ENCODE peak calls at places on chromosomes 7 and 10, in seven cellular contexts. Q is MCF 10A, J is SK-N-SH, L is A549, F is kidney epithelial cell, Y is GM20000, S is astrocyte of the spinal cord. X is an unnamed sample.

GRCh38 chr10:86284355-86285105 is 82.1 kb downstream of the GRID1 start:
- DNase-seq in F (no peak), L (no peak), S (no peak), Q (no peak), J (no peak), Y (no peak), X (no peak)

GRCh38 chr7:34061175-34061574 is 155.8 kb downstream of the BMPER start:
- DNase-seq in S (peak), J (no peak), L (peak), F (peak), Y (no peak), Q (peak), X (no peak)

GRCh38 chr7:25820432-25821040 is 331.5 kb upstream of the NFE2L3 start:
- DNase-seq in J (peak), S (no peak), Y (no peak), F (no peak), Q (peak), L (peak), X (no peak)

GRCh38 chr7:417973-418601 is 101.6 kb downstream of the PDGFA start:
- DNase-seq in L (no peak), J (no peak), S (no peak), Y (no peak), F (no peak), Q (no peak), X (no peak)

GRCh38 chr10:104580321-104580720 is 60.8 kb upstream of the SORCS3 start:
- DNase-seq in J (no peak), Q (peak), L (no peak), Y (no peak), S (no peak), F (no peak), X (no peak)

GRCh38 chr10:4195214-4195613 is 410.2 kb upstream of the KLF6 start:
- DNase-seq in Q (peak), F (peak), L (peak), J (no peak), S (peak), Y (no peak), X (no peak)

GRCh38 chr10:101663097-101663496 is 31.9 kb downstream of the FBXW4 start:
- DNase-seq in Y (no peak), J (no peak), S (no peak), L (no peak), F (no peak), Q (no peak), X (no peak)

GRCh38 chr10:62180677-62181076 is 88.0 kb downstream of the RTKN2 start:
- DNase-seq in Q (peak), J (no peak), F (no peak), S (no peak), Y (no peak), L (no peak), X (no peak)

GRCh38 chr10:13099144-13099665 is 758 bp upstream of the OPTN start:
- DNase-seq in F (no peak), S (no peak), Y (peak), Q (peak), L (peak), J (peak), X (peak)

GRCh38 chr10:102396251-102396650 is 746 bp downstream of the NFKB2 start:
- DNase-seq in Y (no peak), Q (no peak), L (no peak), F (no peak), S (no peak), J (no peak), X (no peak)

GRCh38 chr10:9096288-9096687 is 1041.8 kb downstream of the GATA3 start:
- DNase-seq in F (no peak), Y (no peak), L (no peak), S (no peak), Q (no peak), J (no peak), X (no peak)

GRCh38 chr10:105024184-105024583 is 383.1 kb downstream of the SORCS3 start:
- DNase-seq in L (no peak), S (no peak), F (no peak), J (no peak), Y (no peak), Q (no peak), X (no peak)

GRCh38 chr7:22663319-22663718 is 63.7 kb upstream of the IL6 start:
- DNase-seq in Q (peak), F (no peak), J (no peak), S (peak), Y (peak), L (no peak), X (no peak)

GRCh38 chr10:34169677-34170076 is 645.4 kb downstream of the PARD3 start:
- DNase-seq in S (no peak), J (no peak), F (no peak), Y (no peak), Q (no peak), L (no peak), X (no peak)

GRCh38 chr10:21031232-21031790 is 134.2 kb upstream of the NEBL start:
- DNase-seq in J (no peak), Q (no peak), Y (no peak), F (no peak), L (no peak), S (no peak), X (no peak)

GRCh38 chr10:43263551-43264323 is 3.1 kb downstream of the RASGEF1A start:
- DNase-seq in Q (no peak), S (no peak), L (peak), F (no peak), Y (no peak), J (peak), X (no peak)

GRCh38 chr10:126558881-126559280 is 111.6 kb downstream of the C10orf90 start:
- DNase-seq in Y (no peak), L (no peak), S (no peak), F (no peak), J (no peak), Q (no peak), X (no peak)

GRCh38 chr10:794382-794956 is 105.0 kb upstream of the DIP2C start:
- DNase-seq in J (peak), S (peak), L (no peak), Y (no peak), F (no peak), Q (no peak), X (no peak)

GRCh38 chr10:21808525-21808924 is 195.0 kb downstream of the DNAJC1 start:
- DNase-seq in Q (no peak), F (no peak), S (no peak), J (no peak), Y (no peak), L (no peak), X (no peak)

GRCh38 chr10:13722747-13723657 is 136.2 kb downstream of the PRPF18 start:
- DNase-seq in F (no peak), S (no peak), Q (no peak), L (no peak), J (no peak), Y (no peak), X (no peak)

GRCh38 chr10:114550756-114551290 is 107.3 kb downstream of the ABLIM1 start:
- DNase-seq in Q (peak), Y (peak), F (no peak), S (peak), L (peak), J (no peak), X (no peak)

GRCh38 chr10:132446661-132447445 is 49.9 kb downstream of the PWWP2B start:
- DNase-seq in L (peak), Y (peak), S (no peak), J (peak), F (peak), Q (peak), X (no peak)

GRCh38 chr7:104978460-104978859 is 35.5 kb upstream of the KMT2E start:
- DNase-seq in F (no peak), S (no peak), Q (no peak), J (no peak), L (no peak), Y (no peak), X (no peak)

GRCh38 chr10:25828475-25828874 is 105.6 kb upstream of the MYO3A start:
- DNase-seq in Q (no peak), S (no peak), L (no peak), F (no peak), J (no peak), Y (no peak), X (no peak)

GRCh38 chr10:56551037-56551436 is 190.0 kb upstream of the ZWINT start:
- DNase-seq in S (no peak), J (no peak), F (no peak), Y (no peak), L (no peak), Q (peak), X (no peak)

GRCh38 chr7:150877545-150877944 is 25.2 kb downstream of the AOC1 start:
- DNase-seq in F (no peak), J (no peak), S (no peak), L (no peak), Q (no peak), Y (no peak), X (no peak)

GRCh38 chr7:50632561-50633413 is 67.6 kb upstream of the DDC start:
- DNase-seq in S (peak), L (peak), F (no peak), Q (peak), J (peak), Y (peak), X (peak)

GRCh38 chr10:106560925-106561640 is 603.4 kb downstream of the SORCS1 start:
- DNase-seq in S (peak), L (no peak), J (no peak), F (no peak), Y (no peak), Q (peak), X (no peak)

GRCh38 chr10:123642697-123643096 is 23.5 kb upstream of the GPR26 start:
- DNase-seq in J (no peak), Q (no peak), S (no peak), L (peak), Y (no peak), F (no peak), X (no peak)

GRCh38 chr7:7114575-7115291 is 67.6 kb upstream of the C1GALT1 start:
- DNase-seq in Y (no peak), Q (no peak), S (no peak), F (no peak), L (peak), J (no peak), X (no peak)

GRCh38 chr10:129848571-129849451 is 115.3 kb downstream of the EBF3 start:
- DNase-seq in S (no peak), Y (no peak), Q (no peak), L (no peak), J (no peak), F (no peak), X (no peak)

GRCh38 chr10:70779685-70780369 is 5.3 kb downstream of the TBATA start:
- DNase-seq in Q (no peak), F (no peak), L (no peak), Y (no peak), J (peak), S (no peak), X (no peak)

GRCh38 chr10:58653139-58653538 is 140.5 kb downstream of the BICC1 start:
- DNase-seq in Q (no peak), S (peak), Y (no peak), J (no peak), L (no peak), F (no peak), X (no peak)

GRCh38 chr7:47591655-47592572 is 10.0 kb upstream of the TNS3 start:
- DNase-seq in Q (no peak), J (no peak), F (no peak), L (peak), Y (no peak), S (no peak), X (no peak)

GRCh38 chr10:101569465-101569837 is 18.6 kb downstream of the POLL start:
- DNase-seq in S (no peak), J (peak), Q (no peak), F (no peak), Y (no peak), L (no peak), X (no peak)

GRCh38 chr10:93235686-93236085 is 162.0 kb downstream of the CYP26A1 start:
- DNase-seq in L (peak), Y (no peak), Q (peak), S (no peak), F (no peak), J (no peak), X (no peak)

GRCh38 chr10:21502371-21502765 is 23.1 kb downstream of the SKIDA1 start:
- DNase-seq in Y (no peak), L (no peak), F (no peak), S (no peak), Q (no peak), J (no peak), X (no peak)

GRCh38 chr10:69826789-69827532 is 25.3 kb downstream of the COL13A1 start:
- DNase-seq in Y (no peak), L (no peak), J (no peak), S (no peak), F (no peak), Q (no peak), X (no peak)

GRCh38 chr7:52017802-52018679 is 701.4 kb upstream of the COBL start:
- DNase-seq in S (peak), Q (peak), L (peak), Y (peak), J (peak), F (no peak), X (peak)
- TF ChIP-seq CTCF in S (peak), Q (peak), L (peak), Y (peak), J (peak), F (peak), X (peak)

GRCh38 chr7:44287488-44288380 is 37.7 kb downstream of the CAMK2B start:
- DNase-seq in Y (no peak), Q (no peak), S (no peak), F (no peak), J (peak), L (no peak), X (no peak)

GRCh38 chr7:44284881-44285541 is 40.4 kb downstream of the CAMK2B start:
- DNase-seq in S (no peak), Y (no peak), J (peak), F (no peak), L (no peak), Q (no peak), X (no peak)

GRCh38 chr7:44286618-44287487 is 38.5 kb downstream of the CAMK2B start:
- DNase-seq in Y (no peak), S (no peak), J (peak), Q (no peak), L (no peak), F (no peak), X (no peak)

GRCh38 chr7:44285561-44285960 is 39.8 kb downstream of the CAMK2B start:
- DNase-seq in Y (no peak), J (peak), L (no peak), S (no peak), Q (no peak), F (no peak), X (no peak)

GRCh38 chr7:44286182-44286617 is 39.2 kb downstream of the CAMK2B start:
- DNase-seq in F (no peak), L (no peak), Q (no peak), Y (no peak), J (peak), S (no peak), X (no peak)
- TF ChIP-seq CTCF in F (no peak), L (no peak), Q (no peak), Y (no peak), J (no peak), S (no peak), X (no peak)

GRCh38 chr7:116172353-116172752 is 38.0 kb upstream of the TES start:
- DNase-seq in Q (no peak), F (no peak), Y (no peak), J (no peak), S (no peak), L (no peak), X (no peak)

GRCh38 chr7:116177009-116177408 is 33.3 kb upstream of the TES start:
- DNase-seq in Y (no peak), J (no peak), Q (peak), L (peak), F (no peak), S (peak), X (no peak)

GRCh38 chr7:116171094-116171493 is 39.2 kb upstream of the TES start:
- DNase-seq in Q (no peak), F (no peak), S (no peak), J (no peak), Y (no peak), L (no peak), X (no peak)

GRCh38 chr7:116170180-116170579 is 40.2 kb upstream of the TES start:
- DNase-seq in Q (no peak), S (no peak), Y (no peak), J (no peak), L (no peak), F (no peak), X (no peak)

GRCh38 chr7:116173051-116174028 is 37.0 kb upstream of the TES start:
- DNase-seq in J (peak), F (no peak), L (peak), Y (peak), Q (peak), S (peak), X (peak)
- TF ChIP-seq CTCF in J (peak), F (peak), L (peak), Y (peak), Q (peak), S (peak), X (peak)

GRCh38 chr7:149005427-149006344 is 22.6 kb downstream of the PDIA4 start:
- DNase-seq in F (no peak), Q (peak), L (peak), S (peak), Y (peak), J (peak), X (peak)

GRCh38 chr7:149007146-149007545 is 21.2 kb downstream of the PDIA4 start:
- DNase-seq in Q (no peak), Y (no peak), S (no peak), F (no peak), J (no peak), L (no peak), X (no peak)

GRCh38 chr7:149006345-149006725 is 22.0 kb downstream of the PDIA4 start:
- DNase-seq in S (no peak), L (no peak), J (no peak), F (no peak), Y (no peak), Q (no peak), X (no peak)

GRCh38 chr7:149010451-149010850 is 17.9 kb downstream of the PDIA4 start:
- DNase-seq in L (no peak), F (no peak), J (no peak), S (no peak), Y (no peak), Q (no peak), X (no peak)

GRCh38 chr7:149007615-149008014 is 20.7 kb downstream of the PDIA4 start:
- DNase-seq in Q (no peak), Y (no peak), L (peak), F (no peak), J (no peak), S (no peak), X (no peak)
- TF ChIP-seq CTCF in Q (no peak), Y (no peak), L (no peak), F (no peak), J (peak), S (no peak), X (no peak)